ENCODE peak calls at places on chromosomes 5 and 9, in nine cellular contexts. R is RWPE1; C is mucosa of descending colon; L is effector memory CD8-positive, alpha-beta T cell; K is upper lobe of right lung; J is fibroblast of the aortic adventitia; W is astrocyte of the hippocampus; E is M059J; F is D341Med. Y is an unnamed sample.

GRCh38 chr5:155822177-155822576 is 504.8 kb upstream of the SGCD start:
- DNase-seq in C (no peak), R (no peak), J (no peak), W (no peak), E (no peak), F (no peak), L (no peak), K (no peak), Y (no peak)

GRCh38 chr5:31692561-31693221 is 53.8 kb downstream of the PDZD2 start:
- DNase-seq in J (no peak), W (no peak), F (no peak), C (no peak), L (no peak), R (no peak), E (no peak), K (peak), Y (no peak)

GRCh38 chr9:86406366-86406765 is 52.2 kb upstream of the TUT7 start:
- DNase-seq in C (no peak), K (no peak), F (no peak), R (peak), L (no peak), E (peak), J (peak), W (peak), Y (peak)

GRCh38 chr5:24643880-24644279 is 898 bp downstream of the CDH10 start:
- DNase-seq in J (no peak), E (no peak), W (no peak), C (no peak), L (no peak), F (no peak), K (no peak), R (no peak), Y (no peak)

GRCh38 chr5:435961-436640 is 6.9 kb upstream of the EXOC3 start:
- DNase-seq in K (peak), L (no peak), W (peak), F (peak), C (no peak), E (peak), R (peak), J (peak), Y (no peak)

GRCh38 chr5:124343021-124343420 is 403.4 kb downstream of the ZNF608 start:
- DNase-seq in K (no peak), R (no peak), F (no peak), C (no peak), J (peak), E (peak), L (no peak), W (no peak), Y (no peak)

GRCh38 chr9:114303977-114304376 is 18.9 kb upstream of the ORM1 start:
- DNase-seq in C (no peak), F (no peak), J (no peak), W (no peak), L (no peak), K (peak), E (no peak), R (no peak), Y (no peak)

GRCh38 chr5:58366461-58366860 is 93.4 kb downstream of the PLK2 start:
- DNase-seq in J (peak), E (no peak), W (peak), K (no peak), L (no peak), R (no peak), C (no peak), F (no peak), Y (no peak)

GRCh38 chr9:127723450-127723849 is 7.6 kb downstream of the TTC16 start:
- DNase-seq in W (peak), C (peak), F (no peak), L (no peak), K (no peak), R (no peak), J (peak), E (peak), Y (peak)

GRCh38 chr5:150144211-150144801 is 11.3 kb downstream of the PDGFRB start:
- DNase-seq in F (no peak), R (no peak), C (no peak), L (no peak), E (no peak), K (no peak), W (peak), J (peak), Y (no peak)

GRCh38 chr5:175328176-175328575 is 115.8 kb downstream of the DRD1 start:
- DNase-seq in E (no peak), C (no peak), K (no peak), R (no peak), W (no peak), F (no peak), L (no peak), J (no peak), Y (no peak)